ENCODE peak calls at places on chromosomes 11 and 22, in five cellular contexts. I is neuronal stem cell, X is H9, S is H1, B is trophoblast cell. H is an unnamed sample.

GRCh38 chr22:30947163-30947820 is 21.3 kb downstream of the MORC2 start:
- DNase-seq in X (no peak), S (no peak), I (peak; percentile 62), B (no peak), H (no peak)

GRCh38 chr11:2519517-2519878 is 74.7 kb downstream of the KCNQ1 start:
- DNase-seq in B (no peak), S (no peak), I (no peak), X (no peak), H (no peak)

GRCh38 chr22:24806663-24807001 is 621 bp downstream of the SGSM1 start:
- DNase-seq in X (no peak), I (no peak), B (no peak), S (no peak), H (no peak)

GRCh38 chr11:64767344-64768299 is 7.8 kb upstream of the PYGM start:
- DNase-seq in S (peak; percentile 95), X (peak; percentile 90), B (peak; percentile 51), I (peak; percentile 60), H (peak; percentile 74)

GRCh38 chr11:47992959-47993820 is 12.8 kb downstream of the PTPRJ start:
- DNase-seq in S (no peak), I (no peak), X (no peak), B (peak; percentile 21), H (peak; percentile 91)

GRCh38 chr11:1382831-1383607 is 6.7 kb upstream of the BRSK2 start:
- DNase-seq in I (no peak), S (peak; percentile 78), X (peak; percentile 80), B (peak; percentile 30), H (peak; percentile 84)

GRCh38 chr11:99682171-99682570 is 661.4 kb downstream of the CNTN5 start:
- DNase-seq in X (no peak), S (no peak), B (no peak), I (no peak), H (no peak)

GRCh38 chr22:28052818-28053217 is 133.8 kb upstream of the PITPNB start:
- DNase-seq in I (peak; percentile 24), X (no peak), S (no peak), B (no peak), H (no peak)

GRCh38 chr22:45805413-45805812 is 133.8 kb downstream of the ATXN10 start:
- DNase-seq in X (no peak), S (no peak), B (no peak), I (no peak), H (no peak)

GRCh38 chr11:128316541-128317206 is 270.7 kb downstream of the ETS1 start:
- DNase-seq in B (no peak), X (no peak), I (no peak), S (no peak), H (no peak)

GRCh38 chr11:316031-316701 is 2.3 kb downstream of the IFITM1 start:
- DNase-seq in I (no peak), B (no peak), S (peak; percentile 64), X (peak; percentile 36), H (peak; percentile 40)

GRCh38 chr22:29151316-29151715 is 54.4 kb upstream of the EMID1 start:
- DNase-seq in S (no peak), X (no peak), B (no peak), I (no peak), H (no peak)

DNA sequence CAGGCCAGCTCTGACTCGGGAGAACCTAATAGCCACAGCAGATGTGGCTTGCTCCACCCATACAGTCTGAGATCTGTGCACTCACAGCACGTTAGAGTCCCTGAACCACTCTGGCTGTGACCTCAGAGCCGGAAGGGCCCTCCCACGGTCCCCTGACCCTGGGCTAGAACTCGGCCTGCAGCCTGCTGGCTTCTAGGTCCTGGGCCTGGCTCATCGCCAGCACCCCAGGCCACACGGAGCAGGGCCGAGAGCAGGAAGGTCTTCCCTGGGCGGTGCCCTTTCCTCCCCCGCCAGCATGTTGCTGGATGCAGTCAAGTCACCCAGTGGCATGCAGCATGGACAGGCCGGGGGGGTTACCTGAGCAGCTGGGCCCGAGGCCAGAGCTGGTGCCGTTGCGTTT is 35.3 kb upstream of the TTLL12 start:
- DNase-seq in X (no peak), S (no peak), I (no peak), B (no peak), H (no peak)
- H2BK12ac ChIP-seq in X (no peak overlapping the region), S (no peak overlapping the region), I (no peak overlapping the region), B (no peak overlapping the region), H (no peak overlapping the region)

GRCh38 chr11:36425593-36426206 is 84.4 kb downstream of the TRAF6 start:
- DNase-seq in S (no peak), X (no peak), B (no peak), I (no peak), H (no peak)

GRCh38 chr11:36421546-36422155 is 88.4 kb downstream of the TRAF6 start:
- DNase-seq in S (no peak), I (no peak), B (no peak), X (no peak), H (peak; percentile 52)

GRCh38 chr11:36427079-36427478 is 83.0 kb downstream of the TRAF6 start:
- DNase-seq in S (no peak), B (no peak), X (no peak), I (no peak), H (no peak)

GRCh38 chr11:36427876-36428275 is 82.2 kb downstream of the TRAF6 start:
- DNase-seq in I (no peak), B (no peak), S (no peak), X (no peak), H (no peak)

GRCh38 chr11:36426226-36426848 is 83.7 kb downstream of the TRAF6 start:
- DNase-seq in X (no peak), I (no peak), S (no peak), B (no peak), H (peak; percentile 36)
- H3K4ac ChIP-seq in X (no peak overlapping the region), I (no peak overlapping the region), S (no peak overlapping the region), B (no peak overlapping the region), H (peak overlapping the region; percentile 19)

GRCh38 chr11:71062199-71062598 is 190.2 kb downstream of the SHANK2 start:
- DNase-seq in I (no peak), X (no peak), S (no peak), B (no peak), H (no peak)

GRCh38 chr11:71063129-71063528 is 189.2 kb downstream of the SHANK2 start:
- DNase-seq in X (no peak), I (no peak), B (no peak), S (no peak), H (no peak)

GRCh38 chr11:71064183-71064582 is 188.2 kb downstream of the SHANK2 start:
- DNase-seq in X (no peak), B (no peak), S (no peak), I (no peak), H (no peak)

GRCh38 chr11:71059662-71060061 is 192.7 kb downstream of the SHANK2 start:
- DNase-seq in S (no peak), I (no peak), X (no peak), B (no peak), H (no peak)

GRCh38 chr11:71060358-71060757 is 192.0 kb downstream of the SHANK2 start:
- DNase-seq in S (no peak), I (no peak), X (no peak), B (no peak), H (no peak)
- H2BK12ac ChIP-seq in S (no peak overlapping the region), I (no peak overlapping the region), X (no peak overlapping the region), B (no peak overlapping the region), H (no peak overlapping the region)

DNA sequence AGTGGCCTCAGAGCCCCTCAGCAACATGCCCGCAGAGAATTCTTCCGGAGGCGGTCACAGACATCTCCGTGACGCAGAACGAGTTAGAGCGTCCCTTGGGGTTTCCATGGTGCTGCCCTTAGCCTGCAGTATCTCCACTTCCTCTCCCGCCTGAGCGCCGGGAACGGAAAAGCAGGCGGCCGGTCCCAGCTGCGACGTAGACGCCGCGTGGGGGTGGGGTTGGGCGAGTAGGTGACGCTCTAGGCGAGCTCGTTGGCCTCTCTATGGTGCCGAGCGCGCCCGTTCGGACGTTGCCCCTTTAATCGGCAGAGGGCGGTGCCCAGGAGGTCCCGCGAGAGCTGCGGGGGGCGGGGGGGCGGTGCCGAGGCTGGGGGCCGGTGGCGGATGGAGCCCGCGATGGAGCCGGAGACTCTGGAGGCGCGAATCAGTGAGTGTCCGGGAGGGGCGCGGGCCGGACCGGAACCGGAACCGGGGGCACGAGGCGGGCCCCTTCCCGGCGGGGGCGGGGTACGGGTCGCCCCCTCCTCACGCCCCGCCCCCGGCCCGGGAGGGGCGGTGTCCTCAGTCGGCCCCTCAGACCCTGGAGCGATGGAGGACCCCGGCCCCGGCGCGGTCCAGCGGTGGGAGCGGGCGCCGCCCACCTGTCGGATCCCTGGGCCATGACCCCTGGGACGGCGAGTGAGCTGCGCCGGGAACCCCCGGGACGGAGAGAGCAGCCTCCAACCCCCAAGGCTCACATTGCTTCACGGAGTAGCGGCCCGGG is at the start of gene GGA1:
- DNase-seq in I (peak; percentile 95), B (peak; percentile 98), X (peak; percentile 96), S (peak; percentile 90), H (peak; percentile 99)
- H3K4ac ChIP-seq in I (peak within 1 kb of the TSS; percentile 97), B (peak within 1 kb of the TSS; percentile 93), X (no peak within 1 kb of the TSS), S (no peak within 1 kb of the TSS), H (peak within 1 kb of the TSS; percentile 96)

GRCh38 chr11:19789840-19790710 is 77.4 kb downstream of the NAV2 start:
- DNase-seq in S (no peak), I (no peak), B (no peak), X (no peak), H (peak; percentile 22)
- H2BK12ac ChIP-seq in S (no peak overlapping the region), I (no peak overlapping the region), B (peak overlapping the region; percentile 53), X (no peak overlapping the region), H (no peak overlapping the region)

GRCh38 chr11:110675548-110675947 is 36.7 kb downstream of the ARHGAP20 start:
- DNase-seq in B (no peak), X (no peak), S (no peak), I (no peak), H (no peak)

DNA sequence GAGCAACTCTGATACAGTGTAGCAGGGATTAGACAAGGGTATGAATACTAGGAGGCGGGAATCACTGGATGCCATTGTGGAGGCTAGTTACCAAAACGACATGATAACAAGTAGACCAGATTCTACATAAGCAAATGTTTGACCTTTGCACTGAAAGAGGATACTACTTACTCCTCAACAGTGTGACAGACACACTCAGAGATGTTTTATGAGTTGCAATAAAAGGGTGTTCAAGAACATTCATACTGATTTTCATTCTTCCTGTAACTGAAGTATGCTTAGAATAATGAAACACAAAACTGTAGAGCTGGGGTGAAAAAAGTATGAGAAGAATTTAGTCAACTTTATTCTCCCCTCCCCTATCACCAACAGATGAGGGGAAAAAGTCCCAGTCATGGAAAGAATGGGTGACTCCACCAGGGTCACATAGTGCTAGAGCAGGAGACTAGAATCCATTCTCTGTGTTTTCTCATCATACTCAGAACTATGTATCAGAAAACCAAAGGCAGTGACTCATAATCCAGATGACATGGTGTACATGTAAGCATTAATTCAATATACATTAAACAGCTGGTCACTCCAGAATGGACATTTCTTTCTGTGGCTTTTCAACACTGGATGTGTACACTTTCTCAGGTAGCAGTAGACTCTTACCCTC is 32.8 kb downstream of the ARHGAP20 start:
- DNase-seq in I (no peak), B (no peak), X (no peak), S (no peak), H (peak; percentile 4)
- H3K4ac ChIP-seq in I (no peak overlapping the region), B (no peak overlapping the region), X (no peak overlapping the region), S (no peak overlapping the region), H (no peak overlapping the region)